ENCODE peak calls at places on chromosomes 16 and 17, in five cellular contexts. One of them, this sample, is unnamed.

GRCh38 chr17:51050291-51051033 is 70.2 kb downstream of the SPAG9 start:
- DNase-seq in WTC11: no peak
- DNase-seq in NCI-H82: no peak
- DNase-seq in naive thymus-derived CD8-positive, alpha-beta T cell: no peak
- DNase-seq in stimulated activated CD4-positive, alpha-beta T cell treated with anti-CD3 and anti-CD28 coated beads, Interleukin-12 subunit alpha, Interleukin-12 subunit beta, amount 100 ng/mL, for 4 hours: no peak
- DNase-seq in this sample: no peak

GRCh38 chr17:67891481-67892119 is 66.3 kb downstream of the BPTF start:
- DNase-seq in WTC11: no peak
- DNase-seq in NCI-H82: peak; percentile 20
- DNase-seq in naive thymus-derived CD8-positive, alpha-beta T cell: no peak
- DNase-seq in stimulated activated CD4-positive, alpha-beta T cell treated with anti-CD3 and anti-CD28 coated beads, Interleukin-12 subunit alpha, Interleukin-12 subunit beta, amount 100 ng/mL, for 4 hours: no peak
- DNase-seq in this sample: no peak

GRCh38 chr16:88969361-88969831 is 7.6 kb downstream of the CBFA2T3 start:
- DNase-seq in WTC11: no peak
- DNase-seq in NCI-H82: no peak
- DNase-seq in naive thymus-derived CD8-positive, alpha-beta T cell: no peak
- DNase-seq in stimulated activated CD4-positive, alpha-beta T cell treated with anti-CD3 and anti-CD28 coated beads, Interleukin-12 subunit alpha, Interleukin-12 subunit beta, amount 100 ng/mL, for 4 hours: no peak
- DNase-seq in this sample: no peak

GRCh38 chr17:78159575-78160158 is 8.7 kb upstream of the SYNGR2 start:
- DNase-seq in WTC11: no peak
- DNase-seq in NCI-H82: no peak
- DNase-seq in naive thymus-derived CD8-positive, alpha-beta T cell: no peak
- DNase-seq in stimulated activated CD4-positive, alpha-beta T cell treated with anti-CD3 and anti-CD28 coated beads, Interleukin-12 subunit alpha, Interleukin-12 subunit beta, amount 100 ng/mL, for 4 hours: no peak
- DNase-seq in this sample: no peak

GRCh38 chr17:77546772-77547201 is 406.0 kb downstream of the SEC14L1 start:
- DNase-seq in WTC11: peak; percentile 50
- DNase-seq in NCI-H82: peak; percentile 99
- DNase-seq in naive thymus-derived CD8-positive, alpha-beta T cell: no peak
- DNase-seq in stimulated activated CD4-positive, alpha-beta T cell treated with anti-CD3 and anti-CD28 coated beads, Interleukin-12 subunit alpha, Interleukin-12 subunit beta, amount 100 ng/mL, for 4 hours: no peak
- DNase-seq in this sample: peak; percentile 88

GRCh38 chr17:4406386-4406785 is 27.4 kb upstream of the SPNS3 start:
- DNase-seq in WTC11: no peak
- DNase-seq in NCI-H82: no peak
- DNase-seq in naive thymus-derived CD8-positive, alpha-beta T cell: no peak
- DNase-seq in stimulated activated CD4-positive, alpha-beta T cell treated with anti-CD3 and anti-CD28 coated beads, Interleukin-12 subunit alpha, Interleukin-12 subunit beta, amount 100 ng/mL, for 4 hours: no peak
- DNase-seq in this sample: no peak

GRCh38 chr17:49645654-49646053 is 32.2 kb downstream of the SPOP start:
- DNase-seq in WTC11: no peak
- DNase-seq in NCI-H82: no peak
- DNase-seq in naive thymus-derived CD8-positive, alpha-beta T cell: no peak
- DNase-seq in stimulated activated CD4-positive, alpha-beta T cell treated with anti-CD3 and anti-CD28 coated beads, Interleukin-12 subunit alpha, Interleukin-12 subunit beta, amount 100 ng/mL, for 4 hours: no peak
- DNase-seq in this sample: no peak

GRCh38 chr17:57624390-57624789 is 120.7 kb downstream of the CCDC182 start:
- DNase-seq in WTC11: no peak
- DNase-seq in NCI-H82: no peak
- DNase-seq in naive thymus-derived CD8-positive, alpha-beta T cell: no peak
- DNase-seq in stimulated activated CD4-positive, alpha-beta T cell treated with anti-CD3 and anti-CD28 coated beads, Interleukin-12 subunit alpha, Interleukin-12 subunit beta, amount 100 ng/mL, for 4 hours: no peak
- DNase-seq in this sample: no peak

GRCh38 chr17:49523706-49524472 is 28.8 kb downstream of the NGFR start:
- DNase-seq in WTC11: peak; percentile 9
- DNase-seq in NCI-H82: no peak
- DNase-seq in naive thymus-derived CD8-positive, alpha-beta T cell: peak; percentile 23
- DNase-seq in stimulated activated CD4-positive, alpha-beta T cell treated with anti-CD3 and anti-CD28 coated beads, Interleukin-12 subunit alpha, Interleukin-12 subunit beta, amount 100 ng/mL, for 4 hours: no peak
- DNase-seq in this sample: peak; percentile 29

GRCh38 chr17:81436294-81436849 is 41.1 kb downstream of the BAHCC1 start:
- DNase-seq in WTC11: no peak
- DNase-seq in NCI-H82: peak; percentile 47
- DNase-seq in naive thymus-derived CD8-positive, alpha-beta T cell: no peak
- DNase-seq in stimulated activated CD4-positive, alpha-beta T cell treated with anti-CD3 and anti-CD28 coated beads, Interleukin-12 subunit alpha, Interleukin-12 subunit beta, amount 100 ng/mL, for 4 hours: no peak
- DNase-seq in this sample: no peak

GRCh38 chr17:46159686-46160085 is 33.5 kb downstream of the KANSL1 start:
- DNase-seq in WTC11: no peak
- DNase-seq in NCI-H82: no peak
- DNase-seq in naive thymus-derived CD8-positive, alpha-beta T cell: no peak
- DNase-seq in stimulated activated CD4-positive, alpha-beta T cell treated with anti-CD3 and anti-CD28 coated beads, Interleukin-12 subunit alpha, Interleukin-12 subunit beta, amount 100 ng/mL, for 4 hours: no peak
- DNase-seq in this sample: no peak

GRCh38 chr17:17414316-17414937 is 62.4 kb upstream of the MED9 start:
- DNase-seq in WTC11: no peak
- DNase-seq in NCI-H82: no peak
- DNase-seq in naive thymus-derived CD8-positive, alpha-beta T cell: no peak
- DNase-seq in stimulated activated CD4-positive, alpha-beta T cell treated with anti-CD3 and anti-CD28 coated beads, Interleukin-12 subunit alpha, Interleukin-12 subunit beta, amount 100 ng/mL, for 4 hours: no peak
- DNase-seq in this sample: no peak

GRCh38 chr17:67376509-67376891 is 581 bp upstream of the PITPNC1 start:
- DNase-seq in WTC11: no peak
- DNase-seq in NCI-H82: no peak
- DNase-seq in naive thymus-derived CD8-positive, alpha-beta T cell: no peak
- DNase-seq in stimulated activated CD4-positive, alpha-beta T cell treated with anti-CD3 and anti-CD28 coated beads, Interleukin-12 subunit alpha, Interleukin-12 subunit beta, amount 100 ng/mL, for 4 hours: no peak
- DNase-seq in this sample: no peak

GRCh38 chr16:23803591-23804123 is 32.1 kb upstream of the PRKCB start:
- DNase-seq in WTC11: peak; percentile 75
- DNase-seq in NCI-H82: peak; percentile 79
- DNase-seq in naive thymus-derived CD8-positive, alpha-beta T cell: peak; percentile 64
- DNase-seq in stimulated activated CD4-positive, alpha-beta T cell treated with anti-CD3 and anti-CD28 coated beads, Interleukin-12 subunit alpha, Interleukin-12 subunit beta, amount 100 ng/mL, for 4 hours: peak; percentile 59
- DNase-seq in this sample: peak; percentile 82

GRCh38 chr16:27768651-27769270 is 218.8 kb downstream of the KATNIP start:
- DNase-seq in WTC11: no peak
- DNase-seq in NCI-H82: no peak
- DNase-seq in naive thymus-derived CD8-positive, alpha-beta T cell: no peak
- DNase-seq in stimulated activated CD4-positive, alpha-beta T cell treated with anti-CD3 and anti-CD28 coated beads, Interleukin-12 subunit alpha, Interleukin-12 subunit beta, amount 100 ng/mL, for 4 hours: no peak
- DNase-seq in this sample: no peak

GRCh38 chr17:38815576-38816193 is 9.4 kb downstream of the CWC25 start:
- DNase-seq in WTC11: no peak
- DNase-seq in NCI-H82: no peak
- DNase-seq in naive thymus-derived CD8-positive, alpha-beta T cell: no peak
- DNase-seq in stimulated activated CD4-positive, alpha-beta T cell treated with anti-CD3 and anti-CD28 coated beads, Interleukin-12 subunit alpha, Interleukin-12 subunit beta, amount 100 ng/mL, for 4 hours: no peak
- DNase-seq in this sample: no peak

GRCh38 chr16:73037331-73037745 is 10.6 kb downstream of the ZFHX3 start:
- DNase-seq in WTC11: no peak
- DNase-seq in NCI-H82: no peak
- DNase-seq in naive thymus-derived CD8-positive, alpha-beta T cell: no peak
- DNase-seq in stimulated activated CD4-positive, alpha-beta T cell treated with anti-CD3 and anti-CD28 coated beads, Interleukin-12 subunit alpha, Interleukin-12 subunit beta, amount 100 ng/mL, for 4 hours: no peak
- DNase-seq in this sample: no peak

GRCh38 chr17:62765351-62765750 is 42.8 kb downstream of the MARCHF10 start:
- DNase-seq in WTC11: no peak
- DNase-seq in NCI-H82: no peak
- DNase-seq in naive thymus-derived CD8-positive, alpha-beta T cell: no peak
- DNase-seq in stimulated activated CD4-positive, alpha-beta T cell treated with anti-CD3 and anti-CD28 coated beads, Interleukin-12 subunit alpha, Interleukin-12 subunit beta, amount 100 ng/mL, for 4 hours: no peak
- DNase-seq in this sample: peak; percentile 39

GRCh38 chr16:1639282-1639681 is 27.1 kb downstream of the CRAMP1 start:
- DNase-seq in WTC11: no peak
- DNase-seq in NCI-H82: no peak
- DNase-seq in naive thymus-derived CD8-positive, alpha-beta T cell: no peak
- DNase-seq in stimulated activated CD4-positive, alpha-beta T cell treated with anti-CD3 and anti-CD28 coated beads, Interleukin-12 subunit alpha, Interleukin-12 subunit beta, amount 100 ng/mL, for 4 hours: no peak
- DNase-seq in this sample: no peak

GRCh38 chr17:34852614-34853013 is 108.6 kb downstream of the CCT6B start:
- DNase-seq in WTC11: no peak
- DNase-seq in NCI-H82: peak; percentile 27
- DNase-seq in naive thymus-derived CD8-positive, alpha-beta T cell: no peak
- DNase-seq in stimulated activated CD4-positive, alpha-beta T cell treated with anti-CD3 and anti-CD28 coated beads, Interleukin-12 subunit alpha, Interleukin-12 subunit beta, amount 100 ng/mL, for 4 hours: no peak
- DNase-seq in this sample: no peak

GRCh38 chr16:87584975-87585374 is 17.3 kb upstream of the JPH3 start:
- DNase-seq in WTC11: no peak
- DNase-seq in NCI-H82: no peak
- DNase-seq in naive thymus-derived CD8-positive, alpha-beta T cell: no peak
- DNase-seq in stimulated activated CD4-positive, alpha-beta T cell treated with anti-CD3 and anti-CD28 coated beads, Interleukin-12 subunit alpha, Interleukin-12 subunit beta, amount 100 ng/mL, for 4 hours: no peak
- DNase-seq in this sample: no peak

GRCh38 chr17:57956311-57957119 is 1.3 kb upstream of the CUEDC1 start:
- DNase-seq in WTC11: no peak
- DNase-seq in NCI-H82: peak; percentile 93
- DNase-seq in naive thymus-derived CD8-positive, alpha-beta T cell: peak; percentile 50
- DNase-seq in stimulated activated CD4-positive, alpha-beta T cell treated with anti-CD3 and anti-CD28 coated beads, Interleukin-12 subunit alpha, Interleukin-12 subunit beta, amount 100 ng/mL, for 4 hours: peak; percentile 16
- DNase-seq in this sample: peak; percentile 61

GRCh38 chr16:61210039-61210438 is 826.2 kb downstream of the CDH8 start:
- DNase-seq in WTC11: no peak
- DNase-seq in NCI-H82: no peak
- DNase-seq in naive thymus-derived CD8-positive, alpha-beta T cell: no peak
- DNase-seq in stimulated activated CD4-positive, alpha-beta T cell treated with anti-CD3 and anti-CD28 coated beads, Interleukin-12 subunit alpha, Interleukin-12 subunit beta, amount 100 ng/mL, for 4 hours: no peak
- DNase-seq in this sample: no peak

GRCh38 chr17:76528528-76529223 is 8.8 kb downstream of the CYGB start:
- DNase-seq in WTC11: no peak
- DNase-seq in NCI-H82: no peak
- DNase-seq in naive thymus-derived CD8-positive, alpha-beta T cell: no peak
- DNase-seq in stimulated activated CD4-positive, alpha-beta T cell treated with anti-CD3 and anti-CD28 coated beads, Interleukin-12 subunit alpha, Interleukin-12 subunit beta, amount 100 ng/mL, for 4 hours: no peak
- DNase-seq in this sample: no peak

GRCh38 chr16:89729863-89730574 is 8.7 kb downstream of the ZNF276 start:
- DNase-seq in WTC11: no peak
- DNase-seq in NCI-H82: no peak
- DNase-seq in naive thymus-derived CD8-positive, alpha-beta T cell: no peak
- DNase-seq in stimulated activated CD4-positive, alpha-beta T cell treated with anti-CD3 and anti-CD28 coated beads, Interleukin-12 subunit alpha, Interleukin-12 subunit beta, amount 100 ng/mL, for 4 hours: no peak
- DNase-seq in this sample: no peak

GRCh38 chr17:30975042-30975820 is 4.4 kb downstream of the RNF135 start:
- DNase-seq in WTC11: no peak
- DNase-seq in NCI-H82: no peak
- DNase-seq in naive thymus-derived CD8-positive, alpha-beta T cell: peak; percentile 2
- DNase-seq in stimulated activated CD4-positive, alpha-beta T cell treated with anti-CD3 and anti-CD28 coated beads, Interleukin-12 subunit alpha, Interleukin-12 subunit beta, amount 100 ng/mL, for 4 hours: no peak
- DNase-seq in this sample: peak; percentile 20